ENCODE peak calls at places on chromosome 2, in four cellular contexts. K is Daoy, D is activated T-cell treated with anti-CD3 and anti-CD28 coated beads for 4 hours, A is A172. V is an unnamed sample.

GRCh38 chr2:162092656-162093556 is 18.9 kb upstream of the DPP4 start:
- DNase-seq in K (peak), D (no peak), A (peak), V (peak)

GRCh38 chr2:134634054-134634630 is 84.7 kb downstream of the TMEM163 start:
- DNase-seq in K (no peak), D (no peak), A (no peak), V (no peak)

GRCh38 chr2:102696463-102696862 is 65.4 kb upstream of the TMEM182 start:
- DNase-seq in K (no peak), D (no peak), A (no peak), V (no peak)

GRCh38 chr2:9403924-9404323 is 19.4 kb downstream of the ITGB1BP1 start:
- DNase-seq in K (no peak), D (no peak), A (no peak), V (no peak)

GRCh38 chr2:72026819-72027425 is 120.7 kb downstream of the CYP26B1 start:
- DNase-seq in K (no peak), D (no peak), A (no peak), V (no peak)

GRCh38 chr2:29744976-29745375 is 176.4 kb downstream of the ALK start:
- DNase-seq in K (no peak), D (no peak), A (no peak), V (no peak)

GRCh38 chr2:55365303-55365702 is 54.4 kb downstream of the CCDC88A start:
- DNase-seq in K (no peak), D (no peak), A (no peak), V (no peak)

GRCh38 chr2:240449764-240450531 is 14.5 kb downstream of the GPC1 start:
- DNase-seq in K (peak), D (no peak), A (peak), V (peak)

GRCh38 chr2:239874636-239875356 is 150.3 kb downstream of the NDUFA10 start:
- DNase-seq in K (no peak), D (no peak), A (no peak), V (no peak)

GRCh38 chr2:143803936-143804335 is 674.7 kb downstream of the ARHGAP15 start:
- DNase-seq in K (no peak), D (no peak), A (no peak), V (no peak)